ENCODE peak calls at places on chromosomes 13 and 19, in four cellular contexts. R is fibroblast of lung, M is keratinocyte, H is mammary epithelial cell. W is an unnamed sample. For H3K79me2, the result is how much of the 10 kb centered on the place peaks cover.

GRCh38 chr19:4506449-4507149 is 11.7 kb downstream of the PLIN4 start:
- DNase-seq in R (peak), M (no peak), H (peak), W (peak)

GRCh38 chr19:39820696-39821095 is 13.3 kb downstream of the DYRK1B start:
- DNase-seq in R (no peak), M (no peak), H (no peak), W (no peak)

GRCh38 chr19:52923782-52924593 is 760 bp upstream of the ZNF888 start:
- DNase-seq in R (peak), M (no peak), H (peak), W (no peak)

GRCh38 chr13:67775359-67775758 is 545.2 kb upstream of the PCDH9 start:
- DNase-seq in R (no peak), M (no peak), H (no peak), W (no peak)

GRCh38 chr19:41298327-41298964 is 11.5 kb upstream of the CCDC97 start:
- DNase-seq in R (peak), M (no peak), H (peak), W (peak)

GRCh38 chr13:23460309-23460708 is 26.8 kb upstream of the SACS start:
- DNase-seq in R (no peak), M (no peak), H (no peak), W (no peak)

GRCh38 chr13:57437587-57437986 is 194.0 kb upstream of the PCDH17 start:
- DNase-seq in R (no peak), M (no peak), H (no peak), W (no peak)

GRCh38 chr13:106810069-106810468 is 242.1 kb upstream of the ARGLU1 start:
- DNase-seq in R (no peak), M (no peak), H (no peak), W (no peak)

GRCh38 chr19:13796301-13797057 is 1.2 kb downstream of the ZSWIM4 start:
- DNase-seq in R (peak), M (no peak), H (peak), W (peak)
- H3K9ac ChIP-seq in R (peak), M (peak), H (peak), W (peak)

GRCh38 chr13:114128624-114129522 is 3.5 kb downstream of the RASA3 start:
- DNase-seq in R (peak), M (no peak), H (no peak), W (peak)
- H3K79me2 ChIP-seq in R (half or more), M (under half), H (under half), W (half or more)

DNA sequence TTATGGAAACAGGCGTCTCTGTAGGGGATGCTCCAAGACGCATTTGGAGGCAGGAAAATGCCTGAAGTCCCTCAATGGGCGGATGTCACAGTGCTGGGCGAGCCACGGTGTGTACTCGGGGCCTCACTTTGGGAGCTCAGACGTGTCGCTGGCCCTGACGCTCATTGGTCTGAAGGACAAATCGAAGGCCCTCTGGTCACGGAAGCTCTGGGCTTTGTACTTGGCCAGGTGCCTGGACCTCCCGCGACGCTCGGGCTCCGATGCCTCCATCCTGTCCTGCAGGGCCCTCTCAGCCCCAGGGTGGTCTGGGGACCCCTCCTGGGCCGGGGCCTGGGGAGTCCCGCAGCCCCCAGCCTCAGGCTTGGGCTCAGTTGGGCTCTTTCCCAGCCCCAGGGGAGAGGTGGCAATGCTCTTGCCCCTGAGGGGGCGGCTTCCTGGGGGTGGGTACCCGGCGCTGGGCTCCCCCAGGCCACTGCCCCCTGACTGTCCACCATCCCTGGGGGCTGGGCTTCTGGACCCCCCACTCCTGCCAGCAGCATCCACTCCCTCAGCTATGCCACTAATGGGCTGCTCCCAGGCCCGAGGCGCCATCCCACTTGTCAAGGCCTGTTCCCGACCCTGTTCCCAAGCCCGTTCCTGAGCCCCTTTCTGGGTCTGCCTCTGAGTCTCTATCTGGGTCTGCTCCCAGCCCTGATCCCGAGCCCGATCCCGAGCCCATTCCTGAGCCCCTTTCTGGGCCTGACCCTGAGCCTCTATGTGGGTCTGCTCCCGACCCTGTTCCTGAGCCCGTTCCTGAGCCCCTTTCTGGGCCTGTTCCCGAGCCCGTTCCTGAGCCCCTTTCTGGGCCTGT is 39.5 kb upstream of the GRTP1 start:
- DNase-seq in R (no peak), M (no peak), H (no peak), W (no peak)
- TF ChIP-seq EZH2 in R (no peak), M (no peak), H (no peak), W (no peak)

DNA sequence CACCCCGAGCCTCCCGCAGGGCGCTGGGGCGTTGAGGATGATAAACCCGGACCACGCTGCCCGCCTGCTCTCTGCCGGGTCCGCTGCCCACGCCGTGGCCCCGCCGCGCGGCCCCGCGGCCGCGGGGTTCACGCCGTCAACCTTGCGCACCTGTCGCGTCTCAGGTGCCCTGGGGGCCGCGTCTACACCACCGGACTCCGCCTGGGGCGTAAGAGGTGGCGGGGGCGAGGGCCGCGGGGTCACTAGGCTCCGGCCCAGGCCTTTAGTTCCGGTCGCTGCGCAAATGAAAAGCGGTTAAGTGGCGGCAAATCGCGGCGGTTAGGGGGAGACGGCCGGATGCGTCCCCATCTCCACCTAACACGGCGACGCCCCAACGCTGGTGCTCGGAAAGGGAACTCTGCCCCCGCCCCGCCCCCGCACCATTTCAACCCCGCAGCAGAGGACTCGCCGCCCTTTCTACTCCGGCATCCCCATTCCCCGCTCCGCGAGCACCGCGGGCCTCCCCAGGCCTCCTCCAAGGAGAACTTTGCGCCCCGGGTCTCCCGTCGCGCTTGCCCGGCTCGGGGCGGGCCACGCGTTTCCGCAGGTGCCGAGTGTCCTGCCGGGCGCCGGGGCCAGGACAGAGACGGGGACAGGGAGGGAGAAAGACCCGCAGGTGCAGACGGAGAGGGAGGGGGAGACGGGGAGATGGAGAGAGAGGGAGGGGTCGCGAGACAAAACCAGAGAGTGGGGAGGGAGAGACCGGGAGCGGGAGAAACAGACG is 4.3 kb downstream of the ONECUT3 start:
- DNase-seq in R (no peak), M (no peak), H (no peak), W (no peak)
- H3K9ac ChIP-seq in R (no peak), M (no peak), H (no peak), W (no peak)

GRCh38 chr19:7903244-7904073 is at the start of gene MAP2K7:
- DNase-seq in R (peak), M (peak), H (peak), W (peak)

GRCh38 chr19:7902796-7903243 is 857 bp upstream of the MAP2K7 start:
- DNase-seq in R (no peak), M (no peak), H (no peak), W (no peak)

GRCh38 chr19:7905298-7905697 is 1.6 kb downstream of the MAP2K7 start:
- DNase-seq in R (no peak), M (no peak), H (no peak), W (no peak)

GRCh38 chr19:7905859-7906258 is 2.2 kb downstream of the MAP2K7 start:
- DNase-seq in R (no peak), M (no peak), H (no peak), W (no peak)

DNA sequence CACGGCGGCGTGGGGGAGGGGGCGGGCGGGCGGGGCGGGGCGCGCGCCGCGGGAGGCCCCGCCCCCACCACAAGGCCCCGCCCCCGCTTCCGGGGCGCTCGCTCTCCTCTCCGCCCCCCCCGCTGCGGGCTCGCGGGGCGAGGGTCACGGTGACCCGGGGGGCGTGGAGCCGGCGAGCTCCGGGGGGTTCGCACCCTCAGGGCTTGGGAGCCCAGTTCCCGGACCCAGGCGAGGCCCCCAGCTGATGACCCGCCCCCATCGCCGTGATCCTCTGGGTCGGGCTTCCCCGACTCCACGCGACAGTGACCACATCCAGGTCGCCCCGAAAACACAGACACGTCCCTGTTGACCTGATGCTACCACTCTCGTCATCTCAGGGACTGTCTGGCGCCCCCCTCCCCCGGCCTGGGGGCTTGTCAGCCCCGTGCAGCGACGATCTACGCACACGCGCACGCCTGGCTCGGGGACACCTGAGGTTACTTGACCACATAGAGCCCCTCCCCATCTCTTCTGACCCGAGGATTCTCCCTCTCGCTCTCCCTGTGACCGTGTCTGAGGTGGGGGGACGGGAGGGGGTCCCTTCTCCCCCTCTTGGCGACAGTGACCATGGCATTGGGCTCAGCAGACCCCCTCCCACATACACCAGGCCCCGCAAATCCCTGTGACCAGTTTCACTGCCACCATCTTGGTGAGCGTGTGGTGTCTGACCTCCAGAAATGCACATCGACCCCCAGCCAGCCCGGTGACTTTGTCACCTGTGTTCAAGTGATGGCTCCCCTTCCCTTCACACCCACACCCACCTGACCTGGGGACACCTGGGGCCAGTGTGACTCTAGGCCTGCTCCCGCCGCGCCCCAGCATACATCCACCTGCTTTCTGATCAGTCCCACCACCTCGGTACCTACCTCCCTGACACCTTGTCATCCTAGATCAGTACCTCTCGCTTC is 670 bp downstream of the MAP2K7 start:
- DNase-seq in R (no peak), M (no peak), H (no peak), W (no peak)
- H3K79me2 ChIP-seq in R (under half), M (under half), H (half or more), W (under half)

DNA sequence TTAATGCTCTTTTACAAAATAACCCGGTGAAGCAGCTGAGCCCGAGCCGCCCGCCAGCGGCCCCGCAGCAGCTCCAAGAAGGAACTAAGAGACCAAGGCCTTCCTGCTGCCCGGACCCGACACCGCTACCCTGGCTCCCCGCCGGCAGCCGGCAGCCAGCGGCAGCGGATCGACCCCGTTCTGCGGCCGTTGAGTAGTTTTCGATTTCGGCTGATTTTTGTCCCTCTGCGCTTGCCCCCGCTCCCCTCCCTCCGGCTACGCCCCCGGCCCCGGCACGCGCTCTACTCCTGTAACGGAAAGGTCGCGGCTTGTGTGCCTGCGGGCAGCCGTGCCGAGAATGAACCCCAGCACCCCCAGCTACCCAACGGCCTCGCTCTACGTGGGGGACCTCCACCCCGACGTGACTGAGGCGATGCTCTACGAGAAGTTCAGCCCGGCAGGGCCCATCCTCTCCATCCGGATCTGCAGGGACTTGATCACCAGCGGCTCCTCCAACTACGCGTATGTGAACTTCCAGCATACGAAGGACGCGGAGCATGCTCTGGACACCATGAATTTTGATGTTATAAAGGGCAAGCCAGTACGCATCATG is at the start of gene PABPC3:
- DNase-seq in R (no peak), M (no peak), H (no peak), W (no peak)
- TF ChIP-seq EZH2 in R (no peak), M (peak), H (peak), W (no peak)

DNA sequence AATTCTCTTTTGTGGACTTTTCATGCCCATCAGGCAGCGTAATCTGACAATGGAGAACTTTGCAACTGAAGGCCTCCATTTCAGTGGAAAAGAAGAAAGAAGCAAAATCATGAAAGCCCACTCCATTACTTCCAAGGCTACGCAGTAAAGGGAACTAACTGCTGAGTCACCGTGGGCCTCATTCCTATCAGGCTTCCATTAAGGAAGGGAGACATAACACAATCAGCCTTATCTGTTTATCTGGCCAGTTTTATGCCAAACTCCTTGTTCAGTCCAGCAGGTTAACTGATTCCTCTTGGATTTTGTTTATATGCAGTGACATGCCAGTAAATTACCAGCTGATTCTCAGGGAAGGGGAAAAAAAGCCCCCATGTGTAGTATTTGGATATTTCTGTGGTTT is 56.8 kb upstream of the KATNAL1 start:
- DNase-seq in R (peak), M (no peak), H (no peak), W (peak)
- H3K9ac ChIP-seq in R (no peak), M (no peak), H (no peak), W (no peak)

DNA sequence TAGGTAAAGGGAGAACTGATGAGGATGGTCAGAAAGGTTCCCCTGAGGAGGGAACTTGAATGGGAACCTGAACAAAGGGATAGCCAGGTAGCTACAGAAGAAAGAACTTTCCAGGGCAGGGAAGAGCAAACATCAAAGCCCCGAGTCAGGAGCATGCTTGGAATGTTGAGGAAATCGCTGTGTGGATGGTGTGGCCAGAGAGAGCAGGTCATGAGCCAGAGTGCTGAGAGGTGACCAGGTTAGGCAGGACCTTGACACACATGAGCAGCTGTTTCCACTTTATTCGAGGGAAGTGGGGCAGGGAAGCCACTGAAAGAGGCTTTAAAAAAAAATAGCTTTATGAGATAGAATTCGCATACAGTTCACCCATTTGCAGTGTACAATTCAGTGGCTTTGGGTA is 4.4 kb downstream of the RAB8A start:
- DNase-seq in R (no peak), M (no peak), H (no peak), W (no peak)
- H3K79me2 ChIP-seq in R (under half), M (half or more), H (half or more), W (half or more)

GRCh38 chr13:27958928-27959539 is 10.1 kb downstream of the CDX2 start:
- DNase-seq in R (no peak), M (no peak), H (no peak), W (no peak)
- TF ChIP-seq EZH2 in R (no peak), M (peak), H (no peak), W (no peak)

DNA sequence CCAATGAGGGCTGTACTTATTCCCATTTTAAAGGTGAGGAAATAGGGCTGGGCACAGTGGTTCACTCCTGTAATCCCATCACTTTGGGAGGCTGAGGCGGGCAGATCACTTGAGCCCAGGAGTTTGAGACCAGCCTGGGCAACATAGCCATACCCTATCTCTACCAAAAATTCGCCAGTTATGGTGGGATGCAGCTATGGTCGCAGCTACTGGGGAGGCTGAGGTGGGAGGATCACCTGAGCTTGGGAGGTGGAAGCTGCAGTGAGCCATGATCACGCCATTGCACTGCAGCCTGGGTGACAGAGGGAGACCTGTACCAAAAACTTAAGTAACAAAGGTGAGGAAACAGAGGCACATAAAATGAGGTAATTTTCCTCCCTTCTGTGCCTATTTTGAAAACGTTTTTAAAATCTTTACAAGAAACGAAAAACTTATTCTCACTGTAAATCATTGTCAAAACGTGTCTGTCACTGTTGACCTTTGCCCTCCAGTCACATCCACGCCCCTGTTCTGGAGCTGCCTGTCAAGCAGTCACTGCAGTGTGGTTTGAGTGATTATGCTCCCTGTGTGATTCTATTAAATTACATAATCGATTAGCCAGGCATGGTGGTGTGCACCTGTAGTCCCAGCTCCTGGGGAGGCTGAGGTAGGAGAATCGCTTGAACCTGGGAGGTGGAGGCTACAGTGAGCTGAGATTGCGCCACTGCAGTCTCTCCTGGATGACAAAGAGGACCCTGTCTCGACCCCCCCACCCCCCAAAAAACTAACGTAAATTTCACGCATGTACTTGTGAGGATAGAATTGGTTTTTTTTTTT is 12.5 kb downstream of the NOP53 start:
- DNase-seq in R (no peak), M (no peak), H (no peak), W (no peak)
- H3K9ac ChIP-seq in R (no peak), M (no peak), H (no peak), W (no peak)

W was measured in astrocyte.